ENCODE peak calls at places on chromosome 2, in four cellular contexts. B, D, F and W are unnamed samples.

GRCh38 chr2:222862068-222862914 is 1.5 kb downstream of the ACSL3 start:
- DNase-seq in B (no peak), D (no peak), F (no peak), W (no peak)

GRCh38 chr2:226701052-226701451 is 98.6 kb downstream of the IRS1 start:
- DNase-seq in B (peak), D (no peak), F (no peak), W (no peak)

GRCh38 chr2:69436594-69436936 is 670 bp downstream of the NFU1 start:
- DNase-seq in D (no peak), F (peak), B (no peak), W (no peak)

GRCh38 chr2:27752551-27753237 is 18.8 kb upstream of the MRPL33 start:
- DNase-seq in B (no peak), D (peak), F (no peak), W (no peak)

GRCh38 chr2:200810967-200811335 is 759 bp upstream of the BZW1 start:
- DNase-seq in D (no peak), B (no peak), F (no peak), W (no peak)

GRCh38 chr2:239035361-239035814 is 187.5 kb downstream of the TWIST2 start:
- DNase-seq in D (peak), F (no peak), B (peak), W (peak)

GRCh38 chr2:47250576-47251403 is 95.7 kb upstream of the STPG4 start:
- DNase-seq in F (no peak), B (no peak), D (no peak), W (no peak)

GRCh38 chr2:119511989-119512388 is 12.3 kb downstream of the SCTR start:
- DNase-seq in D (no peak), F (no peak), B (no peak), W (no peak)

GRCh38 chr2:98470851-98471255 is 26.2 kb downstream of the INPP4A start:
- DNase-seq in F (no peak), D (no peak), B (no peak), W (no peak)

GRCh38 chr2:197073701-197074433 is 147.4 kb upstream of the PGAP1 start:
- DNase-seq in D (no peak), F (no peak), B (no peak), W (no peak)
- TF ChIP-seq SPI1 in D (no peak), F (no peak), B (no peak), W (no peak)

GRCh38 chr2:49490710-49491109 is 336.4 kb upstream of the FSHR start:
- DNase-seq in F (no peak), B (peak), D (peak), W (peak)
- TF ChIP-seq SPI1 in F (no peak), B (no peak), D (no peak), W (no peak)

DNA sequence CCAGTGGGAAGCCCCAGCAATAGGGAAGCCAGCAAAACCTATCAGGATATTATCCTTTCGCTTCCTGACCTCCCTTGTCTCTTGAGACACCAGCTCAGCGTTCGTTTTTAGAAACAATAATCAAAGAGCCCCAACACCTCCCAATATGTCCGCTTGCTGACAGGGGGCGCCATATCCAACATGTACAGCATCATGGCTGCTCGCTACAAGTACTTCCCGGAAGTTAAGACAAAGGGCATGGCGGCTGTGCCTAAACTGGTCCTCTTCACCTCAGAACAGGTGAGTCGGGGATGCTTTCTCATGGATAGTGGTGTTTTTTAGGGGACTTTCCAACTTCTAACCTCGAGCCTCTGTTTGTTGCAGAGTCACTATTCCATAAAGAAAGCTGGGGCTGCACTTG is 28.7 kb downstream of the GAD1 start:
- DNase-seq in F (no peak), D (peak), B (no peak), W (no peak)
- TF ChIP-seq SPI1 in F (no peak), D (no peak), B (no peak), W (no peak)

DNA sequence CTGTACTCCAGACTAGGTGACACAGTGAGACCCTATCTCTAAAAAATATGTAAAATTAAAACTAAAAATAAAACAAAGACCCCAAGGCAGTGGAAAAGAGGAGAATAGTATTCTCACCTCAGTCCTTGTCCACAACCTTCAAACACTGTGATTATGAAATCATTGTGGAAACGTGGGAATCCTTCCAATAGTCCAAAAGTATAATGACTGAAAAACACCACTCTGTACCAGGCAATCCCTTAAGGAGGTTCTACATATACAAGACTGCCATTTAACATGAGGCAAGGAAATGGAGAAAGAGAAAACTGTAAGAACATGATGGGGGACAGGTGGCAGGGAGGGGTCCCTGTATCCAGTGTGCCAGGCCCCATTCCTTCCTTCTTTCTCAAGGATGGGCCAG is 66.1 kb downstream of the ACVR1 start:
- DNase-seq in B (no peak), D (no peak), F (no peak), W (no peak)
- TF ChIP-seq SPI1 in B (no peak), D (no peak), F (no peak), W (no peak)

GRCh38 chr2:88016948-88017779 is 817 bp upstream of the RNU2-63P start:
- DNase-seq in B (peak), D (peak), F (peak), W (peak)
- TF ChIP-seq SPI1 in B (no peak), D (no peak), F (no peak), W (no peak)

GRCh38 chr2:128258218-128258617 is 60.5 kb downstream of the HS6ST1 start:
- DNase-seq in B (no peak), D (no peak), F (no peak), W (no peak)

GRCh38 chr2:128259585-128259984 is 59.1 kb downstream of the HS6ST1 start:
- DNase-seq in F (no peak), D (no peak), B (no peak), W (no peak)

GRCh38 chr2:128261245-128262128 is 57.2 kb downstream of the HS6ST1 start:
- DNase-seq in B (no peak), D (no peak), F (no peak), W (no peak)

GRCh38 chr2:128262315-128263253 is 56.1 kb downstream of the HS6ST1 start:
- DNase-seq in D (no peak), B (no peak), F (no peak), W (no peak)

DNA sequence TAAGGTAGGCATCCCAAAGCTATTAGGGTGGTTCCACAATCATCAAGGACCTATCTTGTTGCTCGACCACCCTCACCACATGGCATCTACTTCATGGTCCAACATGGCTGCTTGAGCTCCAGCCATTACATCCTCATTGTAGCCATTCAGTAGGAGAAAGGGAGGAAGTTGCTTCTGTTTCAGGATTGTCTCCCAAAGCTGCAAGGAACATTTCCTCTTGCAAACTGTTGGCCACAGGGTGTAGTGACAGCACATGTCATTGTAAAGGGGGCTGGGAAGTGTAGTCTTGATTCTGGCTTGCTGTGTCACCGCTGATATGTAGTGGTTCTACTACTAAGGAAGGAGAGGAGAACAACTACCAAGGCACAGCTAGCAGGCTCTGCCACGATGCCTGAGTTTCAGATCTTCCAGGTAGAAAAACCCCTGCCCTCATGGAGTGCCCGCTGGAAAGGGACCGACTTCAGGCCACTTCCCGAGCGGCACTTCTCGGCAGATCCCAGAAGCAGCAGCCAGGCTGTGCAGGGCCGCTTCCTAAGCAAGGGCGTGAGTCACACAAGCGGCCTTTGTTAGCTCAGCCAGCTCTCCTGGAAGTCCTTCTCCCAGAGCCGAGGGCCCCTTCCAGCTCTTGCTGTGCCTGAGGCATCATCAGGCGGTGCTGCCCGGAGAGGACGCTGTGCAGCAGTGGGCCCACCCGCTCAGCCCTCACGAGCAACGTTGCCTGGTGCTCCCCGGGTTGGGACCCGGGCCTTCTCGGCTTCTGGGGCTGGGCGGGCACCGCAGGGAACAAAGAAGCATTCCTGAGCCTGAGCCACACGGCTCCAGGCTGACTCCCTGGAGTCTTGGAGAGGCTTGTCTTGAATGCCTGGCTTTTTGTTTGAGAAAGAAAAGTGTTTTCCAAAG is 58.2 kb downstream of the HS6ST1 start:
- DNase-seq in D (no peak), F (no peak), B (no peak), W (no peak)
- TF ChIP-seq SPI1 in D (no peak), F (no peak), B (no peak), W (no peak)

GRCh38 chr2:54437588-54437987 is 18.5 kb upstream of the SPTBN1 start:
- DNase-seq in F (no peak), B (no peak), D (no peak), W (no peak)

GRCh38 chr2:54440050-54440449 is 16.1 kb upstream of the SPTBN1 start:
- DNase-seq in F (no peak), B (no peak), D (no peak), W (no peak)

GRCh38 chr2:54439582-54439981 is 16.5 kb upstream of the SPTBN1 start:
- DNase-seq in D (no peak), F (no peak), B (no peak), W (no peak)

GRCh38 chr2:54435827-54436226 is 20.3 kb upstream of the SPTBN1 start:
- DNase-seq in B (no peak), F (no peak), D (no peak), W (no peak)

GRCh38 chr2:54438271-54438670 is 17.9 kb upstream of the SPTBN1 start:
- DNase-seq in B (no peak), F (no peak), D (no peak), W (no peak)
- TF ChIP-seq SPI1 in B (no peak), F (no peak), D (no peak), W (no peak)

DNA sequence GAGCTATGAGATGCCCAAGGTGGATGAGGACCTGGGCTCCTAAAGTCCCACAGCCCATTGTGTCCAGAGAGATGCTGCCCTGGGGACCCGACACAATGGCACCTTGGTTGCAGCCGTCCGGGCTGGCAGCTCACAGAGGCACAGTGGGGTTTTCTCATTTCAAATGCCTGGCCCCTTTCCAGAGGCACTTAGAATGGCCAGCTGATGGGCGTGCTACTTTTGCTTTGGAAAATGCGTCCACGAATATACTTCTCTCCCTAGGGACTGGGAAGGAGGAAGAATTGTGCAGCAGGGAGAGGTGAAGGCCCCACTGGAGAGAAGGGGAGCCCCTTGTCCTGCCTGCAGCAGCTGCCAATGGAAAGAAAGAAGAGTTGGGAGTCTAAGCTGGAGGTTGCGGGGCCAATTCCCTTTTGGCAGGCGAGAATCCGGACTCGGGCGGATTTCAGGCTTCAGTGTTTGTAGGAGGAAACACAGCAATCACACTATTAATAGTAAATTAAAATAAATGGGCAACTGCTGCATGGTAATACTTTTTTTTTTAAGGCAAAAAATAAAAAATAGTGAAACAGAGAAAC is 1.1 kb upstream of the MAL start:
- DNase-seq in D (no peak), F (no peak), B (no peak), W (no peak)
- TF ChIP-seq SPI1 in D (no peak), F (no peak), B (no peak), W (no peak)

GRCh38 chr2:134858245-134858644 is 19.8 kb downstream of the ACMSD start:
- DNase-seq in B (no peak), D (no peak), F (no peak), W (no peak)

GRCh38 chr2:134855709-134856108 is 17.3 kb downstream of the ACMSD start:
- DNase-seq in B (no peak), F (no peak), D (no peak), W (no peak)

DNA sequence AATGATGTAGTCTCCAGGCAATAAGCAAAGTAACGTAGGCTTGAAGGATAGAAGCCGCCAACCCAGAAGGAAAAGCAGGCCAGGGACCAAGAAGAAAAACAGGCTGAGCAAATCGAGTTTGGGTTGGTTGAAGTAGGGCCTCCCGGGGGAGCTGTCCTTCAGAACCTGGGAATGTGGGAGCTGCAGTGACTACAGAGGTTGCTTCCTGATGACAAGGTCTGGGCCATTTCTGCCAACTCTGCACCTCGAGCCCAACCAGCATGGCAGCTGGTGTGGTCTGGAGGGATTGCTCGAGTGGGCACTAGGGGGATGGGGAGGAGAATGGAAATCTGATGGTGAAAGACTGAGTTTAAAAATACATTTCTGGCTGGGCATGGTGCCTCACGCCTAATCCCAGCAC is 14.1 kb downstream of the ACMSD start:
- DNase-seq in F (no peak), B (no peak), D (no peak), W (no peak)
- TF ChIP-seq SPI1 in F (no peak), B (no peak), D (no peak), W (no peak)

GRCh38 chr2:80111185-80111584 is 193.4 kb downstream of the LRRTM1 start:
- DNase-seq in B (no peak), D (no peak), F (no peak), W (no peak)
- TF ChIP-seq SPI1 in B (no peak), D (no peak), F (no peak), W (no peak)